ENCODE peak calls at places on chromosomes 13 and 19, in four cellular contexts. N, A, L and U are unnamed samples.

GRCh38 chr13:41267106-41267505 is 3.7 kb upstream of the MTRF1 start:
- DNase-seq in N (no peak), A (no peak), L (no peak), U (no peak)

GRCh38 chr13:113935081-113935511 is 38.8 kb downstream of the C13orf46 start:
- DNase-seq in N (no peak), A (no peak), L (no peak), U (no peak)

GRCh38 chr13:65638572-65639168 is 1591.5 kb downstream of the PCDH9 start:
- DNase-seq in N (peak; percentile 35), A (peak; percentile 15), L (no peak), U (no peak)

GRCh38 chr13:79187917-79188699 is 217.9 kb downstream of the RBM26 start:
- DNase-seq in N (no peak), A (no peak), L (no peak), U (no peak)

GRCh38 chr19:48635263-48635965 is 1.8 kb downstream of the DBP start:
- DNase-seq in N (no peak), A (peak; percentile 76), L (peak; percentile 74), U (no peak)

GRCh38 chr19:56117376-56117884 is 3.7 kb downstream of the ZNF787 start:
- DNase-seq in N (no peak), A (no peak), L (no peak), U (no peak)

GRCh38 chr13:88937381-88937780 is 1266.2 kb downstream of the SLITRK5 start:
- DNase-seq in N (no peak), A (no peak), L (no peak), U (no peak)

GRCh38 chr13:72458701-72459100 is 268.7 kb downstream of the MZT1 start:
- DNase-seq in N (no peak), A (no peak), L (no peak), U (no peak)

GRCh38 chr13:113845723-113846638 is 17.9 kb downstream of the GAS6 start:
- DNase-seq in N (no peak), A (no peak), L (peak; percentile 13), U (no peak)

GRCh38 chr13:51763486-51763885 is 40.5 kb downstream of the DHRS12 start:
- DNase-seq in N (no peak), A (no peak), L (no peak), U (no peak)

GRCh38 chr13:22812793-22813192 is 368.0 kb upstream of the SGCG start:
- DNase-seq in N (no peak), A (peak; percentile 49), L (peak; percentile 38), U (no peak)

DNA sequence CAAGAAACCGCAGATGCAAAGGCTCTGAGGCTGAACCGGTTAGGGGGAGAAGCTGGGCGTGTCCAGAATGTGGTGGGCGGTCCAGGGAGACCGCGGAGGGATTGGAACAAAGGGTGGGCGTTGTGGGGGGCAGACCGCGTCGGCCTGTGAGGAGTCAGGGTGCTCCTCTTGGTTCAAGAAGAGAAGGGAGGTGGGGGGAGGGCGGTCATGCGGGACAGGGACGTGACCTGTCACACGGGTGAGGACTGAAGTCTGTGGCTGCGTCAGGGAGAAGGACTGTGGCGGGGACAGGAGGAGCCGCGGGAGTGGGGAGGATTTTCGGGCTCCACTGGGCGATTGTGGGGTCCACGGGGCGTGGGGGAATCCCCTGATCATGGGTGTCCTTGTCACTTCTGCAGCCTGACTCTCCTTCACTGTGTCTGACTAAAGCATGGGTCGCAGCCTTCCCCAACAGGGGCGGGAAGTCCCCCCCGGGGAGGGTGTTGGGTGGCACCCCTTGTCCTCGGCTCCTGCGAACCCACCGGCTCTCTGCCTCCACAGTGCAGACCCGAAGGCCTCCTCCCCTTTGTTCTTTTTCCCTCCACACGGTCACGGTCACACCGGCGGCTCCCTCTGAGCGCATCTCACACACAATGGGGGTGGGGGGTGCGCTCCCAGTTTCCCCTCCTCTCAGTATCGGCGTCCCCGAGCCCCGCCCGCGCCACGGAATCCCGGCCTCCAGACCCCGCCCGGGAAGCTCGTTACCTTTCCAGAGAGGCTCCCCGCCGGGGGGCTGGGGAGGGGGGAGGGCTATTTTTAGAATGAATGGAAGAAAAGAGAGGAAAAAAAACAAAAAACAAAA is 16.4 kb upstream of the KCNN1 start:
- DNase-seq in N (no peak), A (no peak), L (no peak), U (peak; percentile 26)
- TF ChIP-seq POLR2A in N (no peak), A (no peak), L (no peak), U (no peak)

GRCh38 chr19:11596156-11596555 is 1.1 kb upstream of the ZNF627 start:
- DNase-seq in N (no peak), A (no peak), L (no peak), U (no peak)
- TF ChIP-seq POLR2A in N (no peak), A (no peak), L (no peak), U (no peak)

DNA sequence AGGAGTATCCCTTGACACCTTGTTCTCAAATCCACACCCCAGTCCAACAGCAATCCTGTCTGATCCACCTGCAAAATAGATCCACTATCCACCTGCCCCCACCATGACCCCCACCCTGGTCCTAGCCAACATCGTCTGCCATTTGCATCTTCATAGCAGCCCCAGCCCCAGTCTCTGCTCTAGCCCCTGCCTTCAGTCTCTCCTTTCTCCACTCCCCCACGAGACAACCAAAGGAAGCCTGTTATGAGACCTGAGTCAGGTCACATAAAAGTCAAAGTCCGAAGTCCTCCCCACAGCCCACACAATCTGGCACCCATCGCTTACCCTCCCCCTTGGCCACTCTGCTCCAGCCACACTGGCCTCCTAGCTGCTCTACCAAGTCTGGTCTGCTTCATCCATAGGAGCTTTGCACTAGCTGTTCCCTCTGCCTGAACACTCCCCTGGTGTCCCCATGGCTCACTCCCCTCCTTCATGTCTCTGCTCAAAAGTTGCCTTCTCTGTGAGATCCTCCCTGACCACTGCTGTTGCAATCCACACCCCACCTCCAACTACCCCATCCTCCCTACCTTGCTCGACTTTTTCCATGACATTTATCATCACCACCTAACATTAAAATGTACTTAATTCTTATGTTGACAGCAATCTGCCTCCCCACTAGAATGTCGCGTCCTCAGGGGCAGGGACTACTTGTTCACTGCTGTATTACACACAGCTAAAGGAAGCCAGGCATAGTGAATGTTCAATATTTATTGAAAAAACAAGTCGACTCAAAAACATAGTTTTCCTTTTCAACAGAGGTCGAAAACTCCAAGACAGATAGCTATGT is 1.2 kb upstream of the PLEKHG2 start:
- DNase-seq in N (no peak), A (peak; percentile 70), L (peak; percentile 64), U (no peak)
- TF ChIP-seq POLR2A in N (no peak), A (no peak), L (peak; percentile 38), U (no peak)

GRCh38 chr19:39400997-39401548 is 5.6 kb upstream of the ZFP36 start:
- DNase-seq in N (no peak), A (no peak), L (no peak), U (no peak)

GRCh38 chr19:39401549-39402416 is 4.9 kb upstream of the ZFP36 start:
- DNase-seq in N (peak; percentile 78), A (peak; percentile 69), L (peak; percentile 88), U (no peak)

GRCh38 chr19:39399684-39400465 is 6.8 kb upstream of the ZFP36 start:
- DNase-seq in N (no peak), A (no peak), L (no peak), U (no peak)

GRCh38 chr19:39397360-39398296 is 6.5 kb downstream of the MED29 start:
- DNase-seq in N (peak; percentile 72), A (peak; percentile 95), L (peak; percentile 88), U (peak; percentile 92)

GRCh38 chr19:39398297-39398864 is 7.2 kb downstream of the MED29 start:
- DNase-seq in N (peak; percentile 69), A (peak; percentile 72), L (peak; percentile 82), U (peak; percentile 80)
- TF ChIP-seq POLR2A in N (no peak), A (peak; percentile 20), L (no peak), U (no peak)

GRCh38 chr19:47240996-47241918 is 10.3 kb upstream of the BBC3 start:
- DNase-seq in N (peak; percentile 77), A (peak; percentile 60), L (peak; percentile 71), U (peak; percentile 66)
- TF ChIP-seq POLR2A in N (no peak), A (no peak), L (no peak), U (no peak)

GRCh38 chr19:13844130-13844631 is 32.8 kb upstream of the NANOS3 start:
- DNase-seq in N (no peak), A (no peak), L (no peak), U (no peak)

GRCh38 chr19:13840751-13841338 is 36.1 kb upstream of the NANOS3 start:
- DNase-seq in N (no peak), A (no peak), L (no peak), U (no peak)

GRCh38 chr19:13841339-13842293 is 35.3 kb upstream of the NANOS3 start:
- DNase-seq in N (no peak), A (peak; percentile 42), L (peak; percentile 52), U (no peak)

GRCh38 chr19:13843104-13843921 is 33.6 kb upstream of the NANOS3 start:
- DNase-seq in N (no peak), A (no peak), L (no peak), U (no peak)

DNA sequence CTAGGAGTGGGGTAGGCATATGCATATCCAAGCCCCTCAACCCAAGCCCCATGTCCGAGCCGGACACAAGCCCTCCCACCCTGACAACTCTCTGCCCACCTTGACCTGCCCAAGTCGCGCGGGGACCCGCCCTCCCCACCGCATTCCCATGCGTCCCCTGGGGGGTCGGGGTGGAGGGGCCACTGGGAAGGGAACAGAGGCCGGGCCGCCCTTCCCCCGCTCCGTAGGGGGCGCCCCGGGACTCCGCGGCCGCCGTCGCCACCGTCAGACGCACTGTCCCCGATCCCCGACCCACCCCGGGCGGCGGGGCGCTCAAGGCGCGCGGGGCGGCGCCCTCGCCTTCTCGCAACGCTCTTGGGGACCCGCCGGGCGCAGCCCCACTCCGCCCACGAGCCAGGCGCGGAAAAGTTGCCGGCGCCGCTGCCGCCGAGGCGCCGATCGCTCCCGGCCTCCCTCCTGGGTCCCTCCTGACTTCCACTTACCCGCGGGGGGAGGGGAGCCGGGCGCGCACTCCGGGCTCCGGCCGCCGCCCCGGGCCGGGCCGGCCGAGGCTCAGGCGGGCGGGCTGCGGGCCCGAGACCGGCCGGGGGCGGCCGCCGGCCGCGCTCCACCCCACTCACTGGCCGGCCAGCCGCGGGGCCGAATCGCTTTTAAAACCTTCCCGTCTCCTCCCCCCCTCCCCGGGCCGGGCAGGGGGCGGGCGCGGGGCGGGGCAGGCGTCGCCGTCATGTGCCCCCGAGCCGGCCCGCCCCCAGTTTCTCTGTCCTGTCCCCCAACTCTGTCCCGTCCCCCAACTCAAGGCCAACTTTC is 34.4 kb upstream of the NANOS3 start:
- DNase-seq in N (no peak), A (peak; percentile 82), L (peak; percentile 84), U (no peak)
- TF ChIP-seq POLR2A in N (peak; percentile 95), A (peak; percentile 93), L (peak; percentile 91), U (peak; percentile 92)

DNA sequence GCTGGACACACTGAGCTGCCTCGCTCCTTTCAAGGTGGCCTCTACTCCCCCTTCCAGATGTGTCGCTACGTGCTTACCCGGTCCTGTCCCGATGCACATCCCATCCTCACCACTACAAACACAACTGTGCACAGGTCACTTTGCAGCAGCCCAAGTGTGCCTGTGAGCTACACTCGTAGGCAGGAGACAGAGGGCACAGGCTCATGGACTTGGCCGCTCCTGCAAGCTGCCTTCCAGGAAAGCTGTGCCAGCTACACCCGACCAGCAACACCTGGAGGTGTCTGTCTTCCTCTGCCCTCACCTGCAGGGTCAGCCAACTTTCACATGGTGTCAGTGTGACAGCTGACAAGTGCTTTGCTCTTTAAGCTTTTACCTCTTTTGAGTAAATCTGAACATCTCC is 15.4 kb downstream of the CARS2 start:
- DNase-seq in N (no peak), A (no peak), L (no peak), U (no peak)
- TF ChIP-seq POLR2A in N (no peak), A (no peak), L (no peak), U (no peak)